ENCODE peak calls at places on chromosome 9, in six cellular contexts. M, W, Z, S, O and U are unnamed samples.

GRCh38 chr9:13351768-13352386 is 72.4 kb upstream of the MPDZ start:
- DNase-seq in M (no peak), W (peak), Z (no peak), S (peak), O (peak), U (peak)

GRCh38 chr9:104334549-104334948 is 169.5 kb upstream of the OR13F1 start:
- DNase-seq in M (no peak), W (no peak), Z (no peak), S (no peak), O (no peak), U (no peak)

GRCh38 chr9:133986774-133987454 is 5.2 kb downstream of the VAV2 start:
- DNase-seq in M (no peak), W (no peak), Z (no peak), S (no peak), O (no peak), U (no peak)

GRCh38 chr9:35906923-35907699 is 1.1 kb downstream of the HRCT1 start:
- DNase-seq in M (no peak), W (peak), Z (no peak), S (no peak), O (no peak), U (no peak)

GRCh38 chr9:78826521-78826920 is 529.6 kb downstream of the PSAT1 start:
- DNase-seq in M (no peak), W (no peak), Z (no peak), S (no peak), O (peak), U (no peak)

GRCh38 chr9:16030513-16031185 is 477.8 kb downstream of the CCDC171 start:
- DNase-seq in M (no peak), W (no peak), Z (no peak), S (peak), O (no peak), U (peak)

GRCh38 chr9:16530669-16531461 is 339.6 kb downstream of the BNC2 start:
- DNase-seq in M (no peak), W (no peak), Z (no peak), S (peak), O (peak), U (peak)

GRCh38 chr9:112921549-112921948 is 30.9 kb upstream of the SLC46A2 start:
- DNase-seq in M (no peak), W (no peak), Z (no peak), S (peak), O (peak), U (peak)

GRCh38 chr9:137550958-137551655 is 572 bp upstream of the MRPL41 start:
- DNase-seq in M (no peak), W (no peak), Z (no peak), S (no peak), O (peak), U (peak)

GRCh38 chr9:19485193-19485592 is 76.4 kb downstream of the ACER2 start:
- DNase-seq in M (no peak), W (no peak), Z (no peak), S (no peak), O (no peak), U (no peak)

GRCh38 chr9:81669011-81669739 is 20.2 kb downstream of the TLE1 start:
- DNase-seq in M (no peak), W (no peak), Z (no peak), S (peak), O (peak), U (no peak)

GRCh38 chr9:83598487-83598886 is 24.5 kb upstream of the IDNK start:
- DNase-seq in M (no peak), W (no peak), Z (no peak), S (no peak), O (no peak), U (no peak)

GRCh38 chr9:137280478-137281344 is 3.2 kb downstream of the TOR4A start:
- DNase-seq in M (no peak), W (no peak), Z (no peak), S (peak), O (no peak), U (no peak)

GRCh38 chr9:6614489-6614888 is 31.0 kb downstream of the GLDC start:
- DNase-seq in M (no peak), W (no peak), Z (no peak), S (no peak), O (no peak), U (no peak)

GRCh38 chr9:7186175-7186574 is 428.4 kb downstream of the KDM4C start:
- DNase-seq in M (no peak), W (no peak), Z (no peak), S (peak), O (no peak), U (no peak)

GRCh38 chr9:83267741-83268140 is 204.8 kb upstream of the RASEF start:
- DNase-seq in M (no peak), W (no peak), Z (no peak), S (no peak), O (no peak), U (peak)

GRCh38 chr9:908806-909205 is 67.3 kb downstream of the DMRT1 start:
- DNase-seq in M (no peak), W (no peak), Z (no peak), S (no peak), O (no peak), U (no peak)

GRCh38 chr9:125632321-125633115 is 74.5 kb downstream of the MAPKAP1 start:
- DNase-seq in M (no peak), W (no peak), Z (no peak), S (peak), O (no peak), U (peak)

GRCh38 chr9:92404031-92404430 is 347 bp downstream of the OGN start:
- DNase-seq in M (no peak), W (no peak), Z (no peak), S (no peak), O (no peak), U (no peak)

GRCh38 chr9:10396641-10397040 is 216.2 kb downstream of the PTPRD start:
- DNase-seq in M (no peak), W (no peak), Z (no peak), S (no peak), O (no peak), U (no peak)

GRCh38 chr9:128553695-128554094 is 1.3 kb downstream of the SPTAN1 start:
- DNase-seq in M (no peak), W (no peak), Z (no peak), S (no peak), O (no peak), U (peak)

GRCh38 chr9:38039907-38040682 is 28.9 kb downstream of the SHB start:
- DNase-seq in M (no peak), W (no peak), Z (no peak), S (no peak), O (no peak), U (no peak)

GRCh38 chr9:133359420-133360175 is 3.2 kb downstream of the SURF2 start:
- DNase-seq in M (no peak), W (no peak), Z (no peak), S (no peak), O (peak), U (no peak)

GRCh38 chr9:133704711-133705181 is 33.4 kb downstream of the SARDH start:
- DNase-seq in M (no peak), W (no peak), Z (no peak), S (no peak), O (no peak), U (no peak)

GRCh38 chr9:115022760-115023434 is 92.5 kb upstream of the TNFSF8 start:
- DNase-seq in M (no peak), W (no peak), Z (no peak), S (no peak), O (no peak), U (peak)

GRCh38 chr9:135136481-135136880 is 49.0 kb downstream of the OLFM1 start:
- DNase-seq in M (no peak), W (no peak), Z (no peak), S (no peak), O (no peak), U (no peak)

GRCh38 chr9:137085918-137086530 is 761 bp upstream of the MAN1B1 start:
- DNase-seq in M (no peak), W (peak), Z (no peak), S (peak), O (no peak), U (peak)

GRCh38 chr9:1231998-1232919 is 182.1 kb downstream of the DMRT2 start:
- DNase-seq in M (no peak), W (peak), Z (no peak), S (no peak), O (no peak), U (no peak)

GRCh38 chr9:6054280-6055099 is 39.1 kb upstream of the RANBP6 start:
- DNase-seq in M (peak), W (peak), Z (peak), S (peak), O (peak), U (peak)

GRCh38 chr9:101376117-101376866 is 8.5 kb downstream of the BAAT start:
- DNase-seq in M (no peak), W (no peak), Z (no peak), S (no peak), O (no peak), U (peak)

GRCh38 chr9:136880651-136881050 is 5.7 kb upstream of the TRAF2 start:
- DNase-seq in M (no peak), W (no peak), Z (no peak), S (peak), O (no peak), U (no peak)

GRCh38 chr9:119453490-119453911 is 84.3 kb upstream of the BRINP1 start:
- DNase-seq in M (no peak), W (no peak), Z (no peak), S (no peak), O (no peak), U (no peak)

GRCh38 chr9:134492281-134492691 is 149.3 kb upstream of the COL5A1 start:
- DNase-seq in M (no peak), W (peak), Z (no peak), S (no peak), O (no peak), U (no peak)

GRCh38 chr9:38229123-38229829 is 160.2 kb upstream of the SHB start:
- DNase-seq in M (no peak), W (no peak), Z (no peak), S (no peak), O (no peak), U (no peak)

GRCh38 chr9:126428524-126429175 is 102.0 kb downstream of the MVB12B start:
- DNase-seq in M (no peak), W (no peak), Z (no peak), S (no peak), O (no peak), U (no peak)

GRCh38 chr9:98607787-98608186 is 100.9 kb downstream of the GABBR2 start:
- DNase-seq in M (no peak), W (no peak), Z (no peak), S (no peak), O (no peak), U (peak)

GRCh38 chr9:110088099-110088498 is 119.9 kb downstream of the C9orf152 start:
- DNase-seq in M (no peak), W (no peak), Z (no peak), S (peak), O (no peak), U (no peak)

GRCh38 chr9:92798358-92798757 is 33.7 kb upstream of the BICD2 start:
- DNase-seq in M (no peak), W (no peak), Z (no peak), S (no peak), O (no peak), U (no peak)